ENCODE peak calls at places on chromosomes 2 and 18, in six cellular contexts. H is fibroblast of pulmonary artery, K is GM12865, I is cardiac muscle cell, Z is A549, N is colonic mucosa. M is an unnamed sample.

GRCh38 chr18:76922107-76922506 is 99.8 kb downstream of the ZNF236 start:
- DNase-seq in K (peak; percentile 75), N (peak; percentile 59), Z (peak; percentile 21), I (peak; percentile 62), H (peak; percentile 48), M (no peak)

GRCh38 chr18:53509886-53510285 is 714.6 kb downstream of the MBD2 start:
- DNase-seq in Z (no peak), I (no peak), K (no peak), H (no peak), N (no peak), M (no peak)

GRCh38 chr2:86414996-86415395 is 26.2 kb upstream of the KDM3A start:
- DNase-seq in K (no peak), Z (no peak), N (no peak), H (no peak), I (no peak), M (no peak)

GRCh38 chr2:205610437-205610836 is 71.9 kb upstream of the NRP2 start:
- DNase-seq in N (no peak), Z (no peak), H (peak; percentile 29), K (no peak), I (no peak), M (no peak)

GRCh38 chr18:25831226-25831828 is 259.1 kb downstream of the SS18 start:
- DNase-seq in I (no peak), H (no peak), K (no peak), N (no peak), Z (no peak), M (no peak)

GRCh38 chr2:188193230-188193629 is 98.4 kb upstream of the GULP1 start:
- DNase-seq in H (no peak), Z (no peak), I (no peak), N (no peak), K (no peak), M (no peak)

GRCh38 chr18:11468120-11468519 is 141.3 kb upstream of the SLC35G4 start:
- DNase-seq in H (no peak), N (no peak), I (no peak), K (no peak), Z (no peak), M (no peak)

GRCh38 chr18:61869631-61870030 is 23.2 kb downstream of the RNF152 start:
- DNase-seq in Z (no peak), H (no peak), N (no peak), I (no peak), K (no peak), M (no peak)

GRCh38 chr2:39325966-39326365 is 82.2 kb upstream of the CDKL4 start:
- DNase-seq in H (peak; percentile 13), N (no peak), I (no peak), Z (no peak), K (no peak), M (no peak)

GRCh38 chr18:58934356-58934755 is 69.7 kb downstream of the ZNF532 start:
- DNase-seq in H (no peak), K (no peak), N (no peak), Z (no peak), I (no peak), M (no peak)

GRCh38 chr2:191115391-191115790 is 35.4 kb downstream of the STAT4 start:
- DNase-seq in Z (no peak), H (no peak), I (no peak), N (no peak), K (peak; percentile 59), M (peak; percentile 61)

GRCh38 chr2:226620176-226620575 is 179.4 kb downstream of the IRS1 start:
- DNase-seq in K (no peak), I (no peak), Z (no peak), N (no peak), H (no peak), M (no peak)

GRCh38 chr2:201918981-201919380 is 112.6 kb downstream of the CDK15 start:
- DNase-seq in Z (no peak), H (no peak), N (no peak), I (no peak), K (no peak), M (no peak)

GRCh38 chr2:201911372-201911771 is 105.0 kb downstream of the CDK15 start:
- DNase-seq in I (no peak), H (no peak), Z (no peak), N (no peak), K (no peak), M (no peak)

GRCh38 chr2:201913197-201913596 is 106.9 kb downstream of the CDK15 start:
- DNase-seq in N (no peak), Z (no peak), I (no peak), H (no peak), K (no peak), M (no peak)

GRCh38 chr2:201916565-201916964 is 110.2 kb downstream of the CDK15 start:
- DNase-seq in K (no peak), H (no peak), Z (no peak), I (no peak), N (no peak), M (no peak)

DNA sequence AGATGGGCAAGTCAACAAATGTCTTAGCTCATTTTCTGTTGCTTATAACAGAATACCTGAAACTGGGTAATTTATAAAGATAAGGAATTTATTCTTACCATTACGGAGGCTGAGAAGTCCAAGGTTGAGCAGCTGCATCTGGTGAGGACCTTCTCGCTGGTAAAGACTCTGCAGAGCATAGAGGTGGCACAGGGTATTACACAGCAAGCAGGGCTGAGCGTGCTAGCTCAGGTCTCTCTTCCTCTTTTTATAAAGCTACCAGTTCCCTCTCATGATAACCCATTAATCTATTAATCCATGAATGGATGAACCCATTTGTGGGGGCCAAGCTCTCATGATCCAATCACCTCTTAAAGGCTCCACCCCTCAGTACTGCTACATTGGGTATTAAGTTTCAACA is 109.1 kb downstream of the CDK15 start:
- DNase-seq in Z (no peak), N (no peak), K (peak; percentile 42), I (no peak), H (no peak), M (no peak)
- TF ChIP-seq CTCF in Z (no peak), N (no peak), K (peak; percentile 26), I (no peak), H (no peak), M (peak; percentile 25)

GRCh38 chr2:197163755-197164753 is 146.5 kb downstream of the ANKRD44 start:
- DNase-seq in K (no peak), H (no peak), N (no peak), I (peak; percentile 37), Z (no peak), M (no peak)
- H3K4me3 ChIP-seq in K (no peak overlapping the region), H (no peak overlapping the region), N (no peak overlapping the region), I (no peak overlapping the region), Z (no peak overlapping the region), M (no peak overlapping the region)

DNA sequence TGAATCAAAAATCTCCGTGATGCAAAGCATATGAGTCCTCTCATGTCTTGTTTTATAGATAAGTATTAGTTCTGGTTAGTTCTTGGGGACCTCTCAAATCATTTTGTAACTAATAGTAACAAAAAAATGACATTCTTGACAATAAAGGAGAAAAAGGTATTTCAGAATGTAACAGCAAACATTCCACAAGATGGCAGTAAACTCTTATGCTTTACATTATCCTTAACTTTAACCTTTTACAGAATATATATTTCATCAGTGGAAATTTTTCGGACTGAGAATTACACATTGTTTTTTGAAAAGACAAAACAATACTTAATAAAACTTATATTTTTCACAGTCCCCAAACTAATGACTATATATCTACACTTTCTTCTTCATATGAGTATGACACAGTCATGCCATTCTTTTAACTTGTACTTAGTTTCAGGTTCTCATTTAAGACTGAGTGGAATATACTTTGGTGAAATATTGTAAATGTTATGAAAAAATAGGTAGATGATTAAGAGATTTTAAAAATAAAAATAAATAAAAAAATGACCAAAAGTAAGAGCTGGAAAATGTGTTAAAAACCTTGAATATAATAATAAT is 142.9 kb upstream of the NXPH2 start:
- DNase-seq in N (no peak), K (no peak), I (peak; percentile 60), H (peak; percentile 47), Z (peak; percentile 25), M (no peak)
- TF ChIP-seq CTCF in N (no peak), K (no peak), I (peak; percentile 49), H (peak; percentile 39), Z (peak; percentile 39), M (peak; percentile 29)

GRCh38 chr18:9506046-9506792 is 30.9 kb downstream of the RALBP1 start:
- DNase-seq in H (peak; percentile 19), N (peak; percentile 25), Z (no peak), I (peak; percentile 21), K (peak; percentile 31), M (peak; percentile 10)

GRCh38 chr18:9508446-9509025 is 33.2 kb downstream of the RALBP1 start:
- DNase-seq in I (no peak), K (no peak), N (no peak), H (no peak), Z (no peak), M (no peak)

GRCh38 chr18:9507565-9508088 is 32.3 kb downstream of the RALBP1 start:
- DNase-seq in I (no peak), N (no peak), K (no peak), H (no peak), Z (no peak), M (no peak)
- H3K4me3 ChIP-seq in I (no peak overlapping the region), N (no peak overlapping the region), K (no peak overlapping the region), H (no peak overlapping the region), Z (no peak overlapping the region), M (no peak overlapping the region)

DNA sequence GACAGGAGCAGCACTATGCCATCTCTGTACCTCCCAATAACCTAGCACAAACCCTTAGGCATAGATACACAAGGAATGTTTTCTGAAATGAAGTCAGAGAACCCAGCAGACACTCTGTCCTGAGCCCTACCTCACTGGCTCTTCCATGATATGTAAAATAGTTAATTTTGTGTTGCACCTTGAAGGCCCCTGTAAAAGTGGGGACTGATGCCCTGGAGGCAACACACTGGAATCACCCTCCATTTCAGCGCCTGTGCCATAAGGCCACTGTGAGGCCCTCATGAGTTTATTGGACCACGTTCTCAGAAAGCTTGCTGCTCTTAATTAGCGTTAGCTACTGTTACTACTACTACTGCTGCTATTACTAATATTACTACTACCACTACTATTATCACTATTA is 670.1 kb upstream of the SOX11 start:
- DNase-seq in I (no peak), H (no peak), Z (no peak), N (no peak), K (no peak), M (no peak)
- TF ChIP-seq CTCF in I (no peak), H (no peak), Z (no peak), N (no peak), K (no peak), M (no peak)

GRCh38 chr2:176165598-176166055 is 8.5 kb downstream of the HOXD3 start:
- DNase-seq in Z (no peak), N (no peak), H (no peak), I (no peak), K (no peak), M (no peak)
- H3K4me3 ChIP-seq in Z (no peak overlapping the region), N (no peak overlapping the region), H (no peak overlapping the region), I (no peak overlapping the region), K (no peak overlapping the region), M (no peak overlapping the region)

GRCh38 chr2:224650815-224651439 is 65.2 kb downstream of the CCDC195 start:
- DNase-seq in I (peak; percentile 69), K (peak; percentile 61), N (peak; percentile 41), Z (peak; percentile 69), H (peak; percentile 52), M (no peak)

GRCh38 chr2:224640694-224641093 is 55.5 kb upstream of the CUL3 start:
- DNase-seq in Z (no peak), H (no peak), K (no peak), N (no peak), I (no peak), M (no peak)

GRCh38 chr2:224645722-224646121 is 60.6 kb upstream of the CUL3 start:
- DNase-seq in I (no peak), H (no peak), Z (no peak), N (peak; percentile 33), K (no peak), M (no peak)

GRCh38 chr2:224646242-224646846 is 61.2 kb upstream of the CUL3 start:
- DNase-seq in I (peak; percentile 26), H (peak; percentile 4), Z (peak; percentile 36), N (no peak), K (peak; percentile 58), M (no peak)
- TF ChIP-seq CTCF in I (peak; percentile 67), H (peak; percentile 51), Z (peak; percentile 72), N (peak; percentile 41), K (peak; percentile 69), M (peak; percentile 68)